ENCODE peak calls at places on chromosome 22, in seven cellular contexts. X is CD4-positive, CD25-positive, alpha-beta regulatory T cell; R is cardiac muscle cell; O is stomach; N is testis; H is lung; P is K562. B is an unnamed sample.

GRCh38 chr22:43777204-43777671 is 34.9 kb downstream of the EFCAB6 start:
- DNase-seq in X (no peak), R (peak; percentile 76), O (no peak), N (no peak), H (no peak), P (no peak), B (no peak)

GRCh38 chr22:31218565-31219262 is 6.6 kb downstream of the LIMK2 start:
- DNase-seq in X (no peak), R (no peak), O (no peak), N (no peak), H (no peak), P (no peak), B (no peak)

GRCh38 chr22:19443544-19444211 is 3.8 kb downstream of the C22orf39 start:
- DNase-seq in X (no peak), R (no peak), O (no peak), N (no peak), H (no peak), P (no peak), B (no peak)

GRCh38 chr22:23570681-23571080 is 9.4 kb downstream of the IGLL1 start:
- DNase-seq in X (no peak), R (no peak), O (no peak), N (no peak), H (no peak), P (no peak), B (no peak)

GRCh38 chr22:34414467-34415440 is 494.5 kb upstream of the LARGE1 start:
- DNase-seq in X (no peak), R (peak; percentile 1), O (no peak), N (peak; percentile 74), H (peak; percentile 30), P (peak; percentile 11), B (no peak)

GRCh38 chr22:29044657-29045176 is 16.9 kb downstream of the C22orf31 start:
- DNase-seq in X (no peak), R (peak; percentile 77), O (no peak), N (no peak), H (no peak), P (no peak), B (no peak)

GRCh38 chr22:27128461-27129080 is 471.2 kb downstream of the MIAT start:
- DNase-seq in X (no peak), R (no peak), O (no peak), N (no peak), H (no peak), P (no peak), B (no peak)

GRCh38 chr22:29300467-29300806 is 6.0 kb upstream of the GAS2L1 start:
- DNase-seq in X (no peak), R (no peak), O (no peak), N (no peak), H (no peak), P (no peak), B (no peak)

GRCh38 chr22:44584256-44584902 is 86.3 kb upstream of the RTL6 start:
- DNase-seq in X (no peak), R (no peak), O (no peak), N (no peak), H (no peak), P (no peak), B (no peak)

GRCh38 chr22:44697423-44698179 is 4.4 kb upstream of the PRR5 start:
- DNase-seq in X (peak; percentile 81), R (peak; percentile 78), O (peak; percentile 87), N (peak; percentile 81), H (peak; percentile 80), P (peak; percentile 64), B (peak; percentile 85)

GRCh38 chr22:23395476-23396361 is 184.4 kb downstream of the IGLL1 start:
- DNase-seq in X (no peak), R (no peak), O (no peak), N (no peak), H (no peak), P (no peak), B (no peak)

GRCh38 chr22:33557836-33558235 is 362.4 kb downstream of the LARGE1 start:
- DNase-seq in X (no peak), R (no peak), O (no peak), N (no peak), H (no peak), P (no peak), B (no peak)

GRCh38 chr22:44525872-44526271 is 27.8 kb upstream of the RTL6 start:
- DNase-seq in X (no peak), R (peak; percentile 40), O (no peak), N (no peak), H (no peak), P (no peak), B (no peak)

GRCh38 chr22:32353840-32354239 is 3.8 kb upstream of the RFPL3 start:
- DNase-seq in X (no peak), R (no peak), O (no peak), N (no peak), H (no peak), P (no peak), B (no peak)

GRCh38 chr22:32353292-32353691 is 4.4 kb upstream of the RFPL3 start:
- DNase-seq in X (no peak), R (no peak), O (no peak), N (no peak), H (no peak), P (no peak), B (no peak)

GRCh38 chr22:32352681-32353080 is 5.0 kb upstream of the RFPL3 start:
- DNase-seq in X (no peak), R (no peak), O (no peak), N (no peak), H (no peak), P (no peak), B (no peak)

GRCh38 chr22:32354360-32355351 is 3.0 kb upstream of the RFPL3 start:
- DNase-seq in X (no peak), R (peak; percentile 31), O (no peak), N (no peak), H (no peak), P (peak; percentile 30), B (no peak)

GRCh38 chr22:32355760-32356159 is 1.9 kb upstream of the RFPL3 start:
- DNase-seq in X (no peak), R (no peak), O (no peak), N (no peak), H (no peak), P (no peak), B (no peak)
- H3K27ac ChIP-seq in X (no peak overlapping the region), R (no peak overlapping the region), O (no peak overlapping the region), N (no peak overlapping the region), H (no peak overlapping the region), P (no peak overlapping the region), B (no peak overlapping the region)

GRCh38 chr22:36136475-36136874 is 24.1 kb downstream of the APOL3 start:
- DNase-seq in X (no peak), R (peak; percentile 44), O (no peak), N (no peak), H (no peak), P (no peak), B (no peak)
- H3K4me1 ChIP-seq in X (no peaks in the 10 kb centered on the region), R (no peaks in the 10 kb centered on the region), O (no peaks in the 10 kb centered on the region), N (no peaks in the 10 kb centered on the region), H (no peaks in the 10 kb centered on the region), P (no peaks in the 10 kb centered on the region), B (peaks cover 10% of the 10 kb centered on the region)

DNA sequence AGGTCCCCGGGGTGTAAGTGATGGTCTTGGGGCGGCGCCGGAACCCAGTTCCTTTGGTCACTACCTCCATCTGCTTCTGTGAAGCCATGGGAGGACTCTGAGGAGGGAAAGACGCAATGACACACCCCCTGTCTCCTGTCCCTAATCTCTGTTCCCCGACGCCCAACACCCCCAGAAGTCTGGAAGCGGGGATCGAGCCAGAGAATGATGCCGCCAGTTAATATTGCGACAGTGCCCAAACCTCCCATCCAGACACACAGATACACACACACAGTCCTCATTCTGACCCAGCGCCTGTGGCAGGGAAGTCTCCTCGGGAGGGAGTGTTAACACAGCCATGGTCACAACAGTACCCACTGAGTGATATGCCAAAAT is 352 bp downstream of the C22orf23 start:
- DNase-seq in X (no peak), R (no peak), O (no peak), N (no peak), H (no peak), P (peak; percentile 32), B (no peak)
- H3K27ac ChIP-seq in X (no peak overlapping the region), R (no peak overlapping the region), O (peak overlapping the region; percentile 83), N (no peak overlapping the region), H (no peak overlapping the region), P (peak overlapping the region; percentile 42), B (peak overlapping the region; percentile 77)

DNA sequence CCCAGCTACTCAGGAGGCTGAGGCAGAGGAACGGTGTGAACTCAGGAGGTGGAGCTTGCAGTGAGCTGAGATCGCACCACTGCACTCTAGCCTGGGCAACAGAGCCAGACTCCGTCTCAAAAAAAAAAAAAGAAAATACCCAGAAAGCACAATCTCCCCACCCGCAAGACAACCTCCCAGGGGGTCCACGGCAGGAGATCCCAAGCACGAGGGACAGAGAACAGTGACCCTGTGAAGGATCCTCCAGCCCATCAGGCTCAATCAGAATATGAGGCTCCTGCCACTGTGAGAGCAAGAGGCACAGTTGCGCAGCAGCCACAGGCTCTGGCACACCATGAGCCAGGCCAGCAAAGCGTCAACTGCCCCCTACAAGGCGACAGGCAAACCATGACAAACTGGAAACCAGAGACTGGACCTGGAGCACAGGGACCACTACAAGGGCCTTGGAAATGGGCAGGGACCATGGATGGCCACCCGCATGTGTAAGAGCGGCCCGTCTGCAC is 164.8 kb upstream of the GRK3 start:
- DNase-seq in X (no peak), R (no peak), O (no peak), N (no peak), H (no peak), P (no peak), B (no peak)
- H3K4me1 ChIP-seq in X (peaks cover 22% of the 10 kb centered on the region), R (peaks cover 12% of the 10 kb centered on the region), O (peaks cover 44% of the 10 kb centered on the region), N (peaks cover 25% of the 10 kb centered on the region), H (peaks cover 27% of the 10 kb centered on the region), P (peaks cover 29% of the 10 kb centered on the region), B (peaks cover 31% of the 10 kb centered on the region)